ENCODE peak calls at places on chromosomes 2 and 18, in six cellular contexts. E is HepG2, Z is K562, O is GM12878, Y is SK-N-SH, I is H1. N is an unnamed sample.

GRCh38 chr2:23002234-23002633 is 382.7 kb upstream of the KLHL29 start:
- DNase-seq in E (no peak), Z (no peak), O (no peak), Y (no peak), I (no peak), N (no peak)

GRCh38 chr18:44197837-44198236 is 482.9 kb upstream of the SETBP1 start:
- DNase-seq in E (no peak), Z (no peak), O (no peak), Y (no peak), I (no peak), N (no peak)

GRCh38 chr2:12619975-12620374 is 96.8 kb upstream of the TRIB2 start:
- DNase-seq in E (no peak), Z (no peak), O (no peak), Y (no peak), I (no peak), N (no peak)

GRCh38 chr2:38610851-38611801 is 8.4 kb upstream of the HNRNPLL start:
- DNase-seq in E (peak), Z (no peak), O (peak), Y (no peak), I (no peak), N (no peak)

GRCh38 chr18:61702007-61702406 is 190.8 kb downstream of the RNF152 start:
- DNase-seq in E (no peak), Z (no peak), O (no peak), Y (no peak), I (no peak), N (no peak)

GRCh38 chr2:160156084-160156483 is 44.0 kb downstream of the ITGB6 start:
- DNase-seq in E (no peak), Z (no peak), O (no peak), Y (no peak), I (no peak), N (peak)

GRCh38 chr2:212994976-212995375 is 156.4 kb downstream of the IKZF2 start:
- DNase-seq in E (no peak), Z (no peak), O (no peak), Y (no peak), I (no peak), N (no peak)

GRCh38 chr2:187553908-187554703 is at the start of gene TFPI:
- DNase-seq in E (peak), Z (peak), O (no peak), Y (no peak), I (no peak), N (peak)

GRCh38 chr2:26940001-26940400 is 30.4 kb upstream of the MAPRE3 start:
- DNase-seq in E (no peak), Z (no peak), O (no peak), Y (no peak), I (no peak), N (no peak)

GRCh38 chr18:51009071-51009470 is 20.9 kb upstream of the SMAD4 start:
- DNase-seq in E (no peak), Z (no peak), O (no peak), Y (no peak), I (no peak), N (no peak)

GRCh38 chr18:51007787-51008134 is 22.3 kb upstream of the SMAD4 start:
- DNase-seq in E (no peak), Z (no peak), O (no peak), Y (no peak), I (no peak), N (no peak)

GRCh38 chr18:51010218-51010617 is 19.8 kb upstream of the SMAD4 start:
- DNase-seq in E (no peak), Z (no peak), O (no peak), Y (no peak), I (no peak), N (no peak)

GRCh38 chr18:51006948-51007786 is 22.8 kb upstream of the SMAD4 start:
- DNase-seq in E (peak), Z (no peak), O (no peak), Y (no peak), I (no peak), N (no peak)

DNA sequence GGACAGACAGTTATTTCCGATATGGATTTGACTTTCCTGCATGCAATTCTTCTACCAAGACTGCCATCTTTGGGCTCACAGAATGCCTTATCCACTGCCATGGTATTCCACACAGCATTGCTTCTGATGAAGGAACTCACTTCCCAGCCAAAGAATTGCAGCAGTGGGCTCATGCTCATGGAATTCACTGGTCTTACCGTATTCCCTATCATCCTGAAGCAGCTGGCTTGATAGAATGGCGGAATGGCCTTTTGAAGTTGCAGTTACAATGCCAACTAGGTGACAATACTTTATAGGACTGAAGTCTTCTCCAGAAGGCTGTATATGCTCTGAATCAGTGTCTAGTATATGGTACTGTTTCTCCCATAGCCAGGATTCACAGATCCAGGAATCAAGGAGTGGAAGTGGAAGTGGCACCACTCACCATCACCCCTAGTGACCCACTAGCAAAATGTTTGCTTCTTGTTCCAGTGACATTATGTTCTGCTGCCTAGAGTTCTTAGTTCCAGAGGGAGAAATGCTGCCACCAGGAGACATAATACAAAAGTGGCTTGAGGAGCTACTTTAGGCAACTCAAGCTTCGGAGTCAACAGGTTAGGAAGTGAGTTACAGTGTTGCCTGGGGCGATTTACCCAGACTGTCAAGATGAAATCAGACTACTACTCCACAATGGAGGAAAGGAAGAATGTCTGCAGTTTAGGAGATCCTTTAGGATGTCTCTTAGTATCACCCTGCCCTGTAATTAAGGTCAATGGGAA is 23.8 kb upstream of the SMAD4 start:
- DNase-seq in E (no peak), Z (no peak), O (no peak), Y (no peak), I (no peak), N (no peak)
- TF ChIP-seq CHD2 in E (no peak), Z (no peak), O (no peak), Y (no peak), I (no peak), N (no peak)

DNA sequence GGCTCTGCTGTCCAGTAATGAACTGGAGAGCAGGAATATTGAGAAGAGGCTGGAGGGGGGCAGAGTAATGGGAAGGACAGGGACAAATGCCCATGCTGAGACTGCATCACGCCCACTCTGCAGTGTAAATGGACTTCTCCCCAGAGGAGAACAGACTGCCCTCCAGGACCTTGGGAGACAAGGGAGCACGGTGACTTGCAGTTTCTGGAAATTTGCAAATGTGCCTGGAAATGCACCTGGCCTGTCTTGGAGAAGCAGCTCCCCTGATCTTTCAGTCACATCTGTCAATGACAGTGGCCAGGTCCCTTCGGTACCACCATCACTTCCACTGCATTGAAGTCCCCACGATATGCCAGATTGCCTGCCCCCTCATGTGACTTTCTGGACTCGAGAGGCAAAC is 178.7 kb upstream of the SH3BP4 start:
- DNase-seq in E (no peak), Z (no peak), O (no peak), Y (no peak), I (no peak), N (no peak)
- TF ChIP-seq CHD2 in E (no peak), Z (no peak), O (no peak), Y (no peak), I (no peak), N (no peak)

DNA sequence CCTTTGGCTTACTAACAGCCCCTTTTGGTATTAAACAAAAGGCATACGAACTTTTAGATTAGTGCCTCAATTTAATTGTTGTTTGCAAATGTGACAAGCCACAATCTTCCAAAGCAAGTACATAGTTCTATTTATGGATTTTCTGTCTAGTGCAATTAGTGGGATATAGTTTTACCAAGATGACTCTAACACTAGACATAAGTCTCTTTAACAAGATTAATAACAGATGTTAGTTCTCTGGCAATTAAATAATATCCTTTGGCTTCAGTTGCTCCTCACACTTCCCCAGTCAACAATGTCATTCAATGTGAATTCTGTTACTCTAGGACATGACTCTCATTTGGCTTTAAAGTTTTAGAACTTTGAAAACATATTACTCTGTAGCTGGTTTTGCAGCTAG is 16.7 kb upstream of the MC4R start:
- DNase-seq in E (no peak), Z (no peak), O (no peak), Y (no peak), I (no peak), N (no peak)
- TF ChIP-seq CHD2 in E (no peak), Z (no peak), O (no peak), Y (no peak), I (no peak), N (no peak)

DNA sequence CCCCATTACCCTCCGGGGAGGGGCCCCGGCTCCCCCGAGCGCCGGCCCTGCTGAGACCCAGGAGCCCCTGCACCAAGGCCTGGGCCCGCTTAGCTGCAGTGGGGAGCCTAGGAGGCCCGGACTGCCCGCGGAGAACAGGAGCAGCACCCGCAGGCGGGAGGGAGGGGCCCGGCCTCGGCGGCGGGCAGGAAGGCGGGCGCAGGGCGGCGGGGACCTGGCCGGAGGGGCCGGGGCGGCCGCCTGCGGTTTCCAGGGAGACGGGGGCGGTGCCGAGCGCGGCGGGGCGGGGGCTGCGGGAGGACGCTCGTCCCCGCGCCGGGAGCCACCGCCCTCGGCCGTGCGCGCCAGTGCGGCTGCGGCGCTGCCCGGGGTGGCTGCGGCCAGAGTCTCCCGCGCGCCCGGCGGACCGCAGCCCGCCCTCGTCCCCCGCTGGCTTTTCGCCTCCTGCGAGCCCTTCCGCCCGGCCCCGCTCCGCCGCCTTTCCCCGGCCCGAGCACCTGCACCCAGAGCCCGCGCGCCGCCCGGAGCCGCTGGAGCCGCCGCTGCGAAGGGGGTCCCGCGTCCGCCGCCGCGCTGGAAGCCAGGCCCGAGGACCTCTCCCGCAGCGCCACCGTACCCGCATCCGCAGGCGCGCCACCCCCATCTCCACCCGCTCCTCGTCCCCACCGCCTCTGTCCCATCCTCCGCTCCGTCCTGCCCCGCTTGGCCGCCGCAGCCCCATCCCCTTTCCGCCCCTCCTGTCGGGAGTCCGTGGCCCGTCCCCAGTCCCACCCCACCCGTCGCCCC is 17.2 kb downstream of the GPC1 start:
- DNase-seq in E (peak), Z (peak), O (no peak), Y (peak), I (no peak), N (peak)
- TF ChIP-seq CHD2 in E (no peak), Z (no peak), O (no peak), Y (no peak), I (no peak), N (no peak)

DNA sequence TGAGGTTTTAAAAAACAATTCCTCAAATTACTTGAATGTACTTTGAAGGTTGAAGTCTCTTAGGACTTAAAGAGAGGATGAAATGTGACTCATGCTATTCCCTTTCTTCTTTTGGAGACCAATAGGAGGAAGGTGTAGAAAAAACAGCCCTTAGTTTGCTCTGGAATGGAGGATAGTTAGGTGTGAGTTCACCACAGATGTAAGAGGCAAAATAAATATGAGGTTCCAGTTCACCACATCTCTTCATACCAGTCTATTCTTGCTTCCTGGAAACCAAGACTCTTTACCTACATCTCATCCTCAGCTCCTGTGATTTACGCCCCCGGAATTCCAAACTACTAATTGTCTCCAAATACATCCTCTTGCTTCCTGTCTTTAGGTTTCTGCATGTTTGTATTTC is 77.5 kb upstream of the TTC21B start:
- DNase-seq in E (no peak), Z (no peak), O (no peak), Y (no peak), I (no peak), N (no peak)
- TF ChIP-seq CHD2 in E (no peak), Z (no peak), O (no peak), Y (no peak), I (no peak), N (no peak)

N was measured in A549.